ENCODE peak calls at places on chromosomes 12 and 14, in six cellular contexts. Q, N, W, M, H and S are unnamed samples.

GRCh38 chr12:27179399-27180214 is 64.5 kb upstream of the STK38L start:
- DNase-seq in M (no peak), H (no peak), Q (peak; percentile 100), N (peak; percentile 75), W (no peak), S (peak; percentile 46)

GRCh38 chr12:31236998-31237637 is 88.8 kb downstream of the SINHCAF start:
- DNase-seq in N (no peak), M (peak; percentile 40), H (no peak), W (no peak), Q (no peak), S (no peak)

GRCh38 chr12:89213747-89214146 is 138.6 kb downstream of the DUSP6 start:
- DNase-seq in H (no peak), W (no peak), N (no peak), Q (no peak), M (no peak), S (no peak)

GRCh38 chr14:99745307-99745951 is 47.8 kb upstream of the EML1 start:
- DNase-seq in H (no peak), Q (peak; percentile 95), M (peak; percentile 15), W (no peak), N (no peak), S (no peak)

GRCh38 chr14:101058571-101058970 is 155.0 kb upstream of the RTL1 start:
- DNase-seq in Q (peak; percentile 57), N (no peak), M (no peak), W (no peak), H (no peak), S (no peak)

GRCh38 chr14:20684662-20685456 is 499 bp downstream of the RNASE4 start:
- DNase-seq in N (peak; percentile 62), H (peak; percentile 67), M (no peak), Q (peak; percentile 70), W (no peak), S (no peak)

GRCh38 chr12:96143392-96143791 is 50.8 kb upstream of the ELK3 start:
- DNase-seq in H (no peak), W (no peak), M (no peak), Q (no peak), N (no peak), S (peak; percentile 44)

GRCh38 chr12:106978035-106978800 is 8.7 kb downstream of the MTERF2 start:
- DNase-seq in H (peak; percentile 57), Q (peak; percentile 59), N (peak; percentile 68), M (no peak), W (no peak), S (no peak)

GRCh38 chr12:78002878-78003277 is 172.2 kb downstream of the NAV3 start:
- DNase-seq in H (no peak), W (no peak), Q (no peak), N (no peak), M (no peak), S (no peak)

GRCh38 chr14:29681308-29681707 is 246.3 kb downstream of the PRKD1 start:
- DNase-seq in H (no peak), N (no peak), Q (no peak), M (no peak), W (no peak), S (no peak)

GRCh38 chr14:89347885-89348284 is 69.1 kb downstream of the FOXN3 start:
- DNase-seq in N (no peak), W (no peak), Q (no peak), M (no peak), H (no peak), S (no peak)

DNA sequence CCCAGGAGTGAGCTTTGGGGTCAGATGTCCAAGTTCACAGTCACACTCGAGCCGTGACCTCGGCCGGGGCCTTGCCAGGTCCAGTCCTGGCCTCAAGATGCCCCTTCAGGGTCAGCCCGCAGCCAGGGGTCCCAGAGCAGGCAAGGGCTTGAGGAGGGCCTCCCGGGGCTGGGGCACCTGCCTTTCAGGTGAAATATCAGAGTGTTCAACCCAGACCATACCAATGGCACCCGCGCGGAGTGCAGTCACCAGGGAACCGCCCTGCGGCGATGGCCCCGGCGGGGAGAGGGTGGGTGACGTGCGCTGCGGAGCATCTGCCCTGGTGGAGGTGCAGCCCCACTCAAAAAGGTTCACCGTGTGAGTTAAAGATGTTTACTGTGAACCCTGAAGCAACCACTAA is 16.9 kb downstream of the LRCOL1 start:
- DNase-seq in N (no peak), W (no peak), H (no peak), Q (no peak), M (no peak), S (no peak)
- H3K4me3 ChIP-seq in N (no peak overlapping the region), W (no peak overlapping the region), H (no peak overlapping the region), Q (no peak overlapping the region), M (peak overlapping the region; percentile 7), S (no peak overlapping the region)

GRCh38 chr12:6869049-6870021 is 2.0 kb downstream of the TPI1 start:
- DNase-seq in M (peak; percentile 81), W (peak; percentile 76), H (peak; percentile 86), N (peak; percentile 86), Q (peak; percentile 54), S (peak; percentile 76)
- H3K4me3 ChIP-seq in M (peak overlapping the region; percentile 98), W (peak overlapping the region; percentile 69), H (peak overlapping the region; percentile 95), N (no peak overlapping the region), Q (peak overlapping the region; percentile 90), S (peak overlapping the region; percentile 95)

DNA sequence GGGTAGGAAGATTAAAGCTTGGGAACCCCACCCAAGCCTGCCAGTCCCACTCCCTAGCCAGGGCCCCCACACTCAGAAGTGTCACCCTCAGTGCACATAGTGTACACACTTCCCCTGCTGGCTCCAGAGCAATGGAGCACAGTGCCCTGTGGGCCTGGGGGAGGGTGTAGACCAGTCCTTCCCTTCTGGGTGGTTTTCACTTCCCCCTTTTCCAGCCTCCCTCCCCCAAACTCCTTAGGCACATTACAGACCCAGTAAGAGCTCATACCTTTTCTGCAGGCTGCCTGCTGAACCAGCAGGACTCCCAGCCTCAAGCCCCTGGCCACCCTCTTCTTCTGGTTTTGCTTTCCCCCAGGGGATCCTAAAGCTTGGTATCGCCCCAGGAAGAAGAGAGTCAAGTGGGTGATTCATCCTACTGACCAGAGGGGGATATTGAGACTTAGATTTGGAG is at the start of gene ZNF385A:
- DNase-seq in M (peak; percentile 73), Q (no peak), N (peak; percentile 61), W (no peak), H (no peak), S (no peak)
- H3K4me3 ChIP-seq in M (peak within 1 kb of the TSS; percentile 32), Q (no peak within 1 kb of the TSS), N (no peak within 1 kb of the TSS), W (no peak within 1 kb of the TSS), H (no peak within 1 kb of the TSS), S (no peak within 1 kb of the TSS)

GRCh38 chr12:108129017-108129812 is at the start of gene WSCD2:
- DNase-seq in M (peak; percentile 52), Q (peak; percentile 13), W (no peak), N (peak; percentile 21), H (no peak), S (no peak)
- H3K4me3 ChIP-seq in M (peak within 1 kb of the TSS; percentile 41), Q (no peak within 1 kb of the TSS), W (no peak within 1 kb of the TSS), N (no peak within 1 kb of the TSS), H (peak within 1 kb of the TSS; percentile 20), S (no peak within 1 kb of the TSS)

GRCh38 chr12:62261876-62262275 is 1.7 kb downstream of the USP15 start:
- DNase-seq in N (no peak), Q (no peak), H (no peak), W (no peak), M (no peak), S (no peak)
- H3K4me3 ChIP-seq in N (no peak overlapping the region), Q (peak overlapping the region; percentile 90), H (no peak overlapping the region), W (peak overlapping the region; percentile 100), M (peak overlapping the region; percentile 92), S (peak overlapping the region; percentile 87)

DNA sequence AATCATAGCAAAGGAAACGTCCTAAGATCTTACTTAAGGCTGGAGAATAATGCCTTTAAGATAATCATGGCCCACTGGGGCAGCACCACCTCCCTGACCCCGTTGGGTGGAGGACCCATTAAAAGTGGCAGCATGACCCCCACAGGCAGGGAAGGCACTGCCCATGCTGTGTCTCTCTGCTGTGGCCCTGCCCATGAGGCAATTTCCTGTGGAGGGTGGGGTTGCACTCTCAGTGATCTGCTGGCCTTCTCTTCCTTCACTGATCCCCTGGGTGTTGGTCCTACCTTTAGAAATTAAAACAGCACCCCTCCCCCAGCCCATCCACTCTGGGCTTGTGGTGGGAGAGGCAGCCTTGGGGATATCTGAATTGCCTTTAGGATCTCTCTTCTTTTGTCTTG is 17.3 kb downstream of the KLRK1 start:
- DNase-seq in M (no peak), W (no peak), N (no peak), Q (no peak), H (peak; percentile 64), S (no peak)
- H3K4me3 ChIP-seq in M (no peak overlapping the region), W (no peak overlapping the region), N (no peak overlapping the region), Q (no peak overlapping the region), H (no peak overlapping the region), S (no peak overlapping the region)

DNA sequence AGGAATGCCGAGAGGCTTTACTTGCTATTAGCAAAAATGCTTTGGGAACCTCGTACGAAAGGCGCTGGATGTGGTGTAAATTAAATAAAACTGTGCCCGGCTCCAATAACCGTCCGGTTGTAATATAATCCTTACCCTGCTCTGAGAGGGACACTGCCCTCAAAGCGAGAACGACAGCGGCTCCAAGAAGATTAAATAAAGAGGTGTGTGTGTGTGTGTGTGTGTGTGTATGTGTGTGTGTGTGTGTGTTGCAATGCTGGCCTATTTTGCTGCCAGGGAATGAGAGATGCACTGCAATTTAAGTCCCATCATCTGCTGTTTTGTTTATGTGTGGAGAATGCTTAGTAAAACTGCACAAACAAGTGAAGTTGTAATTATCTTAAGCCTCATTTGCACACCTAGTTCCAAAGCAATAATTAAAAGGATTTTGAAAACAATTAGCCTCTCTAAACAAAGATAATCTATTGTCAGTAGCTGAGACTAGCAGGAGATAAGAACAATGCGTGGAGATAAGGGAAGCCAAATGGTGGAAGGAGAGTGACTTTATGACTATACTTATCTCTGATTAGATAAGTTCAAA is 1.2 kb upstream of the SIX1 start:
- DNase-seq in Q (no peak), M (no peak), N (no peak), H (no peak), W (no peak), S (no peak)
- H3K4me3 ChIP-seq in Q (peak overlapping the region; percentile 48), M (no peak overlapping the region), N (no peak overlapping the region), H (no peak overlapping the region), W (no peak overlapping the region), S (no peak overlapping the region)